ENCODE peak calls at places on chromosomes 5 and 9, in eight cellular contexts. C is tibial artery; A is H4; O is effector CD4-positive, alpha-beta T cell; G is GOT3; U is A549; S is naive thymus-derived CD4-positive, alpha-beta T cell; M is AG08395. Z is an unnamed sample.

GRCh38 chr9:111148994-111149759 is 110.9 kb upstream of the LPAR1 start:
- DNase-seq in A (no peak), O (no peak), C (no peak), G (no peak), U (no peak), M (no peak), S (no peak), Z (no peak)

GRCh38 chr9:74577956-74578355 is 80.8 kb downstream of the RORB start:
- DNase-seq in O (no peak), M (peak), S (no peak), A (peak), C (no peak), G (no peak), U (no peak), Z (no peak)

GRCh38 chr5:78530342-78531096 is 118.1 kb downstream of the LHFPL2 start:
- DNase-seq in C (no peak), U (peak), O (no peak), G (no peak), M (no peak), A (peak), S (no peak), Z (no peak)

GRCh38 chr9:123456011-123456410 is 100.0 kb downstream of the CRB2 start:
- DNase-seq in C (no peak), M (no peak), A (no peak), O (no peak), S (no peak), U (no peak), G (no peak), Z (no peak)

GRCh38 chr5:76983468-76983867 is 30.6 kb downstream of the CRHBP start:
- DNase-seq in C (no peak), M (no peak), S (no peak), G (no peak), A (no peak), U (no peak), O (no peak), Z (no peak)

GRCh38 chr5:135457424-135458071 is 5.4 kb upstream of the TIFAB start:
- DNase-seq in G (no peak), U (peak), O (peak), C (peak), S (peak), A (peak), M (peak), Z (peak)

GRCh38 chr9:137305060-137305787 is 3.2 kb upstream of the NRARP start:
- DNase-seq in G (no peak), O (no peak), S (peak), U (no peak), C (peak), M (peak), A (no peak), Z (peak)

GRCh38 chr9:125750656-125751035 is 3.5 kb downstream of the PBX3 start:
- DNase-seq in U (no peak), O (no peak), C (no peak), S (no peak), A (no peak), M (no peak), G (no peak), Z (no peak)

GRCh38 chr5:145903862-145904261 is 31.0 kb upstream of the GRXCR2 start:
- DNase-seq in M (peak), U (no peak), G (no peak), S (no peak), O (no peak), A (no peak), C (no peak), Z (no peak)

GRCh38 chr5:82758881-82759280 is 318.3 kb downstream of the TMEM167A start:
- DNase-seq in U (no peak), M (no peak), O (no peak), S (no peak), C (no peak), A (no peak), G (no peak), Z (no peak)

GRCh38 chr9:129414377-129415021 is 206.4 kb downstream of the C9orf50 start:
- DNase-seq in G (no peak), S (peak), A (peak), U (no peak), M (peak), C (no peak), O (peak), Z (no peak)

GRCh38 chr5:176626876-176627236 is 3.5 kb downstream of the SNCB start:
- DNase-seq in C (no peak), U (no peak), O (no peak), S (no peak), G (no peak), A (no peak), M (no peak), Z (no peak)

GRCh38 chr9:27497883-27498553 is 26.1 kb upstream of the IFNK start:
- DNase-seq in M (no peak), U (no peak), O (no peak), A (no peak), C (no peak), G (no peak), S (no peak), Z (peak)

GRCh38 chr9:98778251-98778650 is 18.1 kb downstream of the ANKS6 start:
- DNase-seq in G (no peak), U (no peak), O (no peak), M (no peak), S (no peak), A (no peak), C (peak), Z (no peak)

GRCh38 chr9:36721846-36722588 is 149.3 kb downstream of the MELK start:
- DNase-seq in S (no peak), U (no peak), C (no peak), M (no peak), G (no peak), O (no peak), A (no peak), Z (no peak)

GRCh38 chr9:116096853-116097252 is 56.7 kb upstream of the PAPPA start:
- DNase-seq in C (no peak), U (no peak), A (no peak), O (no peak), G (no peak), M (no peak), S (no peak), Z (no peak)

GRCh38 chr5:172004824-172005237 is 1.6 kb downstream of the FBXW11 start:
- DNase-seq in O (no peak), S (no peak), C (no peak), A (no peak), U (no peak), G (no peak), M (peak), Z (no peak)

GRCh38 chr9:136323420-136323819 is 3.9 kb upstream of the GPSM1 start:
- DNase-seq in M (no peak), G (no peak), C (no peak), S (no peak), U (no peak), A (no peak), O (no peak), Z (no peak)

GRCh38 chr9:70263421-70263820 is 4.6 kb downstream of the SMC5 start:
- DNase-seq in C (no peak), G (no peak), M (peak), U (no peak), S (no peak), A (no peak), O (no peak), Z (no peak)

GRCh38 chr9:7656648-7657047 is 142.9 kb downstream of the DMAC1 start:
- DNase-seq in O (no peak), G (no peak), C (no peak), S (no peak), M (no peak), U (no peak), A (peak), Z (no peak)

GRCh38 chr5:132458226-132458560 is 32.4 kb downstream of the IRF1 start:
- DNase-seq in O (no peak), A (no peak), G (no peak), S (no peak), M (no peak), U (no peak), C (no peak), Z (no peak)

GRCh38 chr9:1726993-1727759 is 288.0 kb upstream of the SMARCA2 start:
- DNase-seq in S (peak), A (no peak), C (no peak), G (no peak), M (no peak), U (no peak), O (no peak), Z (no peak)

GRCh38 chr9:32524558-32525461 is 1.2 kb downstream of the RIGI start:
- DNase-seq in U (no peak), M (no peak), S (peak), O (no peak), G (no peak), C (no peak), A (no peak), Z (no peak)

GRCh38 chr9:16118090-16118489 is 565.2 kb downstream of the CCDC171 start:
- DNase-seq in G (no peak), S (no peak), A (no peak), M (no peak), O (no peak), C (no peak), U (no peak), Z (no peak)

GRCh38 chr9:93231716-93232115 is 47.8 kb downstream of the WNK2 start:
- DNase-seq in C (no peak), A (no peak), O (no peak), U (no peak), S (no peak), M (no peak), G (no peak), Z (no peak)